ENCODE peak calls at places on chromosomes 12 and 14, in four cellular contexts. U is stimulated activated CD4-positive, alpha-beta T cell treated with anti-CD3 and anti-CD28 coated beads, Interleukin-12 subunit alpha, Interleukin-12 subunit beta, amount 100 ng/mL, for 4 hours; I is Caki2; D is AG09309. G is an unnamed sample.

GRCh38 chr12:22038734-22039133 is 7.3 kb upstream of the CMAS start:
- DNase-seq in U (no peak), I (no peak), D (no peak), G (no peak)

GRCh38 chr14:23183479-23183878 is at the start of gene SLC7A8:
- DNase-seq in D (no peak), U (peak), I (no peak), G (peak)

GRCh38 chr12:68903511-68903910 is 29.5 kb downstream of the CPM start:
- DNase-seq in U (no peak), D (no peak), I (no peak), G (no peak)

GRCh38 chr14:73764881-73765280 is 50.7 kb upstream of the PNMA1 start:
- DNase-seq in U (no peak), D (no peak), I (peak), G (peak)

GRCh38 chr12:14367097-14367661 is 1.7 kb downstream of the ATF7IP start:
- DNase-seq in U (no peak), D (no peak), I (peak), G (no peak)

GRCh38 chr12:105587237-105587636 is 256.7 kb downstream of the C12orf75 start:
- DNase-seq in I (no peak), U (no peak), D (no peak), G (no peak)

GRCh38 chr14:68669644-68670343 is 123.1 kb downstream of the ZFP36L1 start:
- DNase-seq in I (no peak), D (no peak), U (no peak), G (no peak)

GRCh38 chr14:64723691-64724577 is 19.7 kb downstream of the PLEKHG3 start:
- DNase-seq in I (peak), D (no peak), U (no peak), G (no peak)

GRCh38 chr12:129258781-129259318 is 405.6 kb downstream of the GLT1D1 start:
- DNase-seq in U (no peak), D (no peak), I (no peak), G (no peak)

GRCh38 chr12:111029732-111030131 is 109.4 kb upstream of the MYL2 start:
- DNase-seq in D (no peak), U (no peak), I (no peak), G (no peak)

G was measured in hippocampal formation.